ENCODE peak calls at places on chromosome 12, in seven cellular contexts. A is GM23338; R is CD8-positive, alpha-beta T cell; D is stomach; L is heart left ventricle; M is HAP-1; B is tibial artery. Z is an unnamed sample.

GRCh38 chr12:84599539-84599938 is 313.1 kb downstream of the SLC6A15 start:
- DNase-seq in A (peak; percentile 9), R (no peak), D (no peak), L (no peak), M (peak; percentile 36), B (no peak), Z (no peak)

GRCh38 chr12:96327346-96327745 is 72.9 kb downstream of the CDK17 start:
- DNase-seq in A (no peak), R (no peak), D (no peak), L (no peak), M (no peak), B (no peak), Z (no peak)

GRCh38 chr12:126509587-126509986 is 1444.4 kb downstream of the AACS start:
- DNase-seq in A (no peak), R (no peak), D (no peak), L (no peak), M (no peak), B (no peak), Z (no peak)

GRCh38 chr12:93862424-93862823 is 185.2 kb downstream of the CRADD start:
- DNase-seq in A (no peak), R (no peak), D (no peak), L (no peak), M (no peak), B (no peak), Z (no peak)

GRCh38 chr12:54126696-54127537 is 61.9 kb downstream of the SMUG1 start:
- DNase-seq in A (peak; percentile 77), R (peak; percentile 49), D (peak; percentile 76), L (peak; percentile 65), M (peak; percentile 35), B (peak; percentile 87), Z (peak; percentile 88)

GRCh38 chr12:1890810-1891209 is 27.6 kb downstream of the CACNA2D4 start:
- DNase-seq in A (no peak), R (no peak), D (no peak), L (no peak), M (no peak), B (no peak), Z (no peak)

GRCh38 chr12:124389537-124390441 is 94.9 kb downstream of the RFLNA start:
- DNase-seq in A (no peak), R (no peak), D (no peak), L (no peak), M (no peak), B (no peak), Z (no peak)

GRCh38 chr12:66409195-66409871 is 107.0 kb downstream of the HELB start:
- DNase-seq in A (peak; percentile 84), R (peak; percentile 52), D (no peak), L (no peak), M (peak; percentile 66), B (no peak), Z (no peak)

GRCh38 chr12:31887109-31887811 is 72.0 kb upstream of the RESF1 start:
- DNase-seq in A (no peak), R (no peak), D (no peak), L (no peak), M (no peak), B (no peak), Z (no peak)

GRCh38 chr12:56935157-56935556 is 949 bp upstream of the SDR9C7 start:
- DNase-seq in A (no peak), R (no peak), D (no peak), L (no peak), M (no peak), B (no peak), Z (no peak)

GRCh38 chr12:79648872-79649271 is 41.9 kb downstream of the PAWR start:
- DNase-seq in A (no peak), R (no peak), D (no peak), L (no peak), M (no peak), B (no peak), Z (no peak)

GRCh38 chr12:50732591-50732990 is 31.3 kb upstream of the ATF1 start:
- DNase-seq in A (no peak), R (no peak), D (no peak), L (no peak), M (no peak), B (no peak), Z (no peak)

GRCh38 chr12:91262023-91262676 is 79.5 kb upstream of the DCN start:
- DNase-seq in A (no peak), R (no peak), D (no peak), L (no peak), M (no peak), B (no peak), Z (no peak)

GRCh38 chr12:57740656-57741412 is 2.3 kb upstream of the AGAP2 start:
- DNase-seq in A (no peak), R (peak; percentile 87), D (no peak), L (no peak), M (no peak), B (no peak), Z (no peak)

GRCh38 chr12:93778306-93778705 is 101.1 kb downstream of the CRADD start:
- DNase-seq in A (no peak), R (no peak), D (no peak), L (peak; percentile 66), M (no peak), B (peak; percentile 60), Z (no peak)

GRCh38 chr12:32365473-32366064 is 33.8 kb upstream of the FGD4 start:
- DNase-seq in A (peak; percentile 86), R (no peak), D (peak; percentile 61), L (no peak), M (peak; percentile 77), B (peak; percentile 37), Z (no peak)

GRCh38 chr12:50220357-50221061 is 53.3 kb upstream of the CERS5 start:
- DNase-seq in A (no peak), R (no peak), D (no peak), L (no peak), M (peak; percentile 15), B (no peak), Z (no peak)

GRCh38 chr12:108833757-108834472 is 23.5 kb downstream of the SSH1 start:
- DNase-seq in A (no peak), R (no peak), D (no peak), L (peak; percentile 86), M (no peak), B (no peak), Z (no peak)

GRCh38 chr12:48185181-48185919 is 1.9 kb downstream of the CCDC184 start:
- DNase-seq in A (peak; percentile 86), R (no peak), D (no peak), L (no peak), M (peak; percentile 54), B (no peak), Z (no peak)

GRCh38 chr12:108854055-108854452 is 3.3 kb downstream of the SSH1 start:
- DNase-seq in A (no peak), R (no peak), D (no peak), L (no peak), M (no peak), B (peak; percentile 79), Z (peak; percentile 47)

GRCh38 chr12:21941522-21942376 is 523 bp upstream of the ABCC9 start:
- DNase-seq in A (peak; percentile 81), R (no peak), D (no peak), L (peak; percentile 86), M (no peak), B (peak; percentile 58), Z (peak; percentile 79)

GRCh38 chr12:3905664-3906063 is 32.5 kb upstream of the PARP11 start:
- DNase-seq in A (no peak), R (no peak), D (no peak), L (no peak), M (no peak), B (no peak), Z (no peak)

GRCh38 chr12:130714091-130714590 is 2.0 kb downstream of the RIMBP2 start:
- DNase-seq in A (peak; percentile 22), R (no peak), D (peak; percentile 17), L (no peak), M (no peak), B (peak; percentile 13), Z (no peak)

GRCh38 chr12:91980345-91980744 is 165.3 kb downstream of the BTG1 start:
- DNase-seq in A (no peak), R (no peak), D (no peak), L (no peak), M (no peak), B (no peak), Z (no peak)

GRCh38 chr12:51984657-51985056 is 22.1 kb upstream of the TAMALIN start:
- DNase-seq in A (no peak), R (no peak), D (no peak), L (no peak), M (no peak), B (no peak), Z (peak; percentile 8)
- H3K36me3 ChIP-seq in A (no peaks in the 10 kb centered on the region), R (peaks cover 17% of the 10 kb centered on the region), D (peaks cover 92% of the 10 kb centered on the region), L (peaks cover 86% of the 10 kb centered on the region), M (peaks cover 83% of the 10 kb centered on the region), B (peaks cover 89% of the 10 kb centered on the region), Z (peaks cover 78% of the 10 kb centered on the region)

GRCh38 chr12:121826318-121826954 is 22.6 kb downstream of the SETD1B start:
- DNase-seq in A (no peak), R (no peak), D (no peak), L (no peak), M (no peak), B (no peak), Z (no peak)
- H3K36me3 ChIP-seq in A (no peaks in the 10 kb centered on the region), R (peaks cover 76% of the 10 kb centered on the region), D (peaks cover 98% of the 10 kb centered on the region), L (peaks cover 94% of the 10 kb centered on the region), M (peaks cover 61% of the 10 kb centered on the region), B (peaks cover 85% of the 10 kb centered on the region), Z (peaks cover 79% of the 10 kb centered on the region)

GRCh38 chr12:55760663-55761062 is 17.7 kb downstream of the GDF11 start:
- DNase-seq in A (no peak), R (no peak), D (no peak), L (no peak), M (no peak), B (no peak), Z (no peak)

GRCh38 chr12:55762646-55763045 is 19.7 kb downstream of the GDF11 start:
- DNase-seq in A (no peak), R (no peak), D (no peak), L (no peak), M (no peak), B (no peak), Z (no peak)

GRCh38 chr12:55755246-55755645 is 12.3 kb downstream of the GDF11 start:
- DNase-seq in A (no peak), R (no peak), D (no peak), L (no peak), M (no peak), B (no peak), Z (no peak)

GRCh38 chr12:55757701-55758100 is 14.8 kb downstream of the GDF11 start:
- DNase-seq in A (no peak), R (no peak), D (no peak), L (no peak), M (no peak), B (no peak), Z (no peak)
- H3K36me3 ChIP-seq in A (peaks cover 36% of the 10 kb centered on the region), R (peaks cover 25% of the 10 kb centered on the region), D (peaks cover 93% of the 10 kb centered on the region), L (peaks cover 99% of the 10 kb centered on the region), M (peaks cover 58% of the 10 kb centered on the region), B (peaks cover 60% of the 10 kb centered on the region), Z (peaks cover 85% of the 10 kb centered on the region)

DNA sequence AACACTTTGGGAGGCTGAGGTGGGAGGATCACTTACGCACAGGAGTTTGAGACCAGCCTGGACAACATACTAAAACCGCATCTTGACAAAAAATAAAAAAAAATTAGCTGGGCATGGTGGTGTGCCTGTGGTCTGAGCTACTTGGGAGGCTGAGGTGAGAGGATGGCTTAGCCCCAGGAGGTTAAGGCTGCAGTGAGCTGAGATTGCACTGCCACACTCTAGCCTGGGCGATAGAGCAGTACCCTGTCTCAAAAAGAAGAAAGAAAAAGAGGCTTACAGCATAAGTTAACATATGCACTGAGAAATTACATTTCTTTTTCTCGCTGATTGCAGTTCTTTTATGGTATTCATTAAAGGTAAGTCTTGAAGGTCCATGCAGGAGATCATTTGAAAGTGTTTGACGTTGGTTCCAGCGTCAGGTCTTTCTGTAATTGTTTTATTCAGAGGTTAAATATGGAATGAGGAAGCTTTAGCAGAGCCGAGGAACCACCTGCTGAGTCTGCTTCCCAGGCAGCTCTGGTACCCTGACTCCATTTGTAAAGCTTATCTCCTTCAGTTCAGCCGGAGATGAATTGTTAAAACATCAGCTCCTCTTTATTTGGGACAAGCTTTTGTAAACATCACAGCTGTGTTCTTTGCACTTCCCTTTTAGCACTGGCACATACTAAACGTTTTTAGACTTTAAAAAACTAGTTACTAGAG is 18.5 kb downstream of the SFSWAP start:
- DNase-seq in A (peak; percentile 56), R (no peak), D (no peak), L (no peak), M (no peak), B (no peak), Z (no peak)
- H3K36me3 ChIP-seq in A (peaks cover 38% of the 10 kb centered on the region), R (peaks cover 86% of the 10 kb centered on the region), D (peaks cover 97% of the 10 kb centered on the region), L (peaks cover 100% of the 10 kb centered on the region), M (peaks cover 82% of the 10 kb centered on the region), B (peaks cover 96% of the 10 kb centered on the region), Z (peaks cover 96% of the 10 kb centered on the region)

Z was measured in suprapubic skin.